ENCODE peak calls at places on chromosome 16, in four cellular contexts. N, R, X and U are unnamed samples.

GRCh38 chr16:84610385-84610784 is 7.5 kb downstream of the COTL1 start:
- DNase-seq in X (no peak), N (no peak), R (no peak), U (no peak)

GRCh38 chr16:28938721-28939120 is 7.0 kb downstream of the CD19 start:
- DNase-seq in R (no peak), N (no peak), X (no peak), U (no peak)

GRCh38 chr16:72013888-72014538 is 5.5 kb downstream of the DHODH start:
- DNase-seq in N (no peak), R (no peak), X (no peak), U (no peak)

GRCh38 chr16:52074133-52074532 is 472.8 kb downstream of the TOX3 start:
- DNase-seq in N (no peak), X (no peak), R (no peak), U (no peak)

GRCh38 chr16:16092925-16093624 is 130.2 kb downstream of the ABCC6 start:
- DNase-seq in N (no peak), R (no peak), X (no peak), U (no peak)

GRCh38 chr16:84729716-84730320 is 30.0 kb downstream of the USP10 start:
- DNase-seq in N (no peak), R (no peak), X (no peak), U (no peak)

GRCh38 chr16:27444015-27444414 is 42.0 kb downstream of the IL21R start:
- DNase-seq in N (no peak), R (peak), X (no peak), U (no peak)

GRCh38 chr16:20911361-20911760 is 10.8 kb downstream of the LYRM1 start:
- DNase-seq in N (no peak), X (no peak), R (no peak), U (no peak)

GRCh38 chr16:86528061-86528929 is 18.0 kb downstream of the FOXF1 start:
- DNase-seq in N (no peak), X (no peak), R (no peak), U (no peak)

GRCh38 chr16:11232852-11233726 is 22.9 kb downstream of the SOCS1 start:
- DNase-seq in R (no peak), X (peak), N (no peak), U (no peak)

GRCh38 chr16:27441998-27442397 is 40.0 kb downstream of the IL21R start:
- DNase-seq in R (no peak), N (no peak), X (no peak), U (no peak)

GRCh38 chr16:85199069-85199725 is 86.9 kb upstream of the CIBAR2 start:
- DNase-seq in R (no peak), X (no peak), N (no peak), U (no peak)

GRCh38 chr16:30741461-30741914 is 6.7 kb upstream of the PHKG2 start:
- DNase-seq in X (no peak), N (no peak), R (peak), U (no peak)

GRCh38 chr16:27083861-27084261 is 17.1 kb downstream of the C16orf82 start:
- DNase-seq in R (peak), X (no peak), N (peak), U (no peak)

GRCh38 chr16:12758031-12758669 is 45.5 kb downstream of the CPPED1 start:
- DNase-seq in R (no peak), N (no peak), X (no peak), U (no peak)

GRCh38 chr16:53754938-53755910 is 51.3 kb downstream of the FTO start:
- DNase-seq in X (no peak), N (no peak), R (no peak), U (no peak)

GRCh38 chr16:12231666-12232065 is 255.1 kb downstream of the SNX29 start:
- DNase-seq in R (no peak), X (no peak), N (no peak), U (no peak)

GRCh38 chr16:935684-936083 is 35.1 kb downstream of the LMF1 start:
- DNase-seq in X (no peak), N (no peak), R (no peak), U (no peak)

GRCh38 chr16:86748643-86749042 is 170.3 kb downstream of the FOXL1 start:
- DNase-seq in X (no peak), N (no peak), R (peak), U (no peak)

GRCh38 chr16:2973081-2973480 is 3.9 kb downstream of the PAQR4 start:
- DNase-seq in X (no peak), R (no peak), N (no peak), U (no peak)

GRCh38 chr16:72666267-72666666 is 381.7 kb downstream of the ZFHX3 start:
- DNase-seq in R (no peak), N (no peak), X (peak), U (no peak)

GRCh38 chr16:27772093-27772820 is 222.3 kb downstream of the KATNIP start:
- DNase-seq in R (no peak), X (no peak), N (no peak), U (no peak)

GRCh38 chr16:63080736-63081135 is 1044.5 kb upstream of the CDH8 start:
- DNase-seq in X (no peak), N (no peak), R (no peak), U (no peak)

GRCh38 chr16:85313541-85314208 is 201.4 kb upstream of the CIBAR2 start:
- DNase-seq in X (no peak), R (peak), N (no peak), U (no peak)

GRCh38 chr16:3458278-3458851 is 14.9 kb downstream of the NAA60 start:
- DNase-seq in X (peak), R (peak), N (no peak), U (no peak)

GRCh38 chr16:86680661-86681439 is 102.5 kb downstream of the FOXL1 start:
- DNase-seq in N (no peak), R (no peak), X (no peak), U (no peak)

GRCh38 chr16:84819644-84820304 is at the start of gene CRISPLD2:
- DNase-seq in N (peak), X (peak), R (peak), U (peak)

GRCh38 chr16:57091200-57091989 is 988 bp upstream of the CPNE2 start:
- DNase-seq in X (no peak), N (peak), R (peak), U (no peak)

GRCh38 chr16:87133966-87134945 is 182.9 kb downstream of the C16orf95 start:
- DNase-seq in X (no peak), R (peak), N (no peak), U (no peak)

GRCh38 chr16:3187798-3188674 is at the start of gene OR1F1:
- DNase-seq in N (peak), R (no peak), X (peak), U (no peak)

GRCh38 chr16:69040144-69040909 is 65.1 kb upstream of the HAS3 start:
- DNase-seq in R (no peak), N (no peak), X (no peak), U (no peak)

GRCh38 chr16:2056077-2056476 is 8.3 kb downstream of the TSC2 start:
- DNase-seq in R (no peak), N (no peak), X (peak), U (no peak)

GRCh38 chr16:14420721-14421488 is 209.2 kb downstream of the PARN start:
- DNase-seq in R (no peak), N (no peak), X (no peak), U (no peak)

DNA sequence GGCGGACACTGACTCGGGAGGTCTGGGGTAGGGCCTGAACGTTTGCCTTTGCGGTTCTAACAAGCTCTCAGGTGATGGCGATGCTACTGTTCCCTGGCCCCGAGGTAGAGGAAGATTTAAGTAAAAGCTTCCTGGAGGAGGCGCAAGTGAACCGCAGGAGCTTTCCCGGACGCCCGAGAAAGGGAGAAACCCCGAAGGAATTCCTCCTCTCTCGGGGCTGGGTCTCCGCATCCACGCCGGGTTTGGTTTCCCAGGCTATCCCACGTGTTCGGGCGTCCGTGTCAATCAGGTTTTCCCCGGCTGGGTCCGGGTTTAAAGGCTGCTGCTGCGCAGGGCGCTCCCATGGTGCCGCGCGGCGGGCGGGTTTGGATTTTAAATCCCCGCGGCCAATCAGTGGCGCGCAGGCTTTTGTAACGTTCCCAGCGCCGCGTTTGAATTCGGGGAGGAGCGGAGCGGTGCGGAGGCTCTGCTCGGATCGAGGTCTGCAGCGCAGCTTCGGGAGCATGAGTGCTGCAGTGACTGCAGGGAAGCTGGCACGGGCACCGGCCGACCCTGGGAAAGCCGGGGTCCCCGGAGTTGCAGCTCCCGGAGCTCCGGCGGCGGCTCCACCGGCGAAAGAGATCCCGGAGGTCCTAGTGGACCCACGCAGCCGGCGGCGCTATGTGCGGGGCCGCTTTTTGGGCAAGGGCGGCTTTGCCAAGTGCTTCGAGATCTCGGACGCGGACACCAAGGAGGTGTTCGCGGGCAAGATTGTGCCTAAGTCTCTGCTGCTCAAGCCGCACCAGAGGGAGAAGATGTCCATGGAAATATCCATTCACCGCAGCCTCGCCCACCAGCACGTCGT is at the start of gene PLK1:
- DNase-seq in X (peak), R (peak), N (peak), U (peak)
- TF ChIP-seq CTCF in X (peak), R (peak), N (peak), U (peak)

DNA sequence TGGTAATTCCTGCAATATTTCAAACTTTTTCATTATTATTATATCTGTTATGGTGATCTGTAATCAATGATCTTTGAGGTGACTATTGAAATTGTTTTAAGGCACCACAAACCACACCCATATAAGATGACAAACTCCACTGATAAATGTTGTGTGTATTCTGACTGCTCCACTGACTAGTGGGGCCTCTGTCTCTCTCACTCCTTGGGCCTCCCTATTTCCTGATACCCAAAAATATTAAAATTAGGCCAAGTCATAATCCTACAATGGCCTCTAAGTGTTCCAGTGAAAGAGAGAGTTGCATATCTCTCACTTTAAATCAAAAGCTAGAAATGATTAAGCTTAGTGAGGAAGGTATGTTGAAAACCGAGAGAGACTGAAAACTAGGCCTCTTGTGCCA is 23.4 kb downstream of the CYLD start:
- DNase-seq in R (no peak), N (no peak), X (no peak), U (no peak)
- TF ChIP-seq CTCF in R (no peak), N (no peak), X (no peak), U (no peak)

GRCh38 chr16:89844739-89845339 is 16.6 kb downstream of the SPIRE2 start:
- DNase-seq in N (no peak), X (no peak), R (no peak), U (no peak)

GRCh38 chr16:89843409-89844350 is 15.4 kb downstream of the SPIRE2 start:
- DNase-seq in R (no peak), N (no peak), X (no peak), U (no peak)

GRCh38 chr16:89847056-89847929 is 19.0 kb downstream of the SPIRE2 start:
- DNase-seq in R (no peak), N (no peak), X (no peak), U (no peak)

GRCh38 chr16:89847930-89848297 is 19.6 kb downstream of the SPIRE2 start:
- DNase-seq in R (no peak), N (no peak), X (no peak), U (no peak)

DNA sequence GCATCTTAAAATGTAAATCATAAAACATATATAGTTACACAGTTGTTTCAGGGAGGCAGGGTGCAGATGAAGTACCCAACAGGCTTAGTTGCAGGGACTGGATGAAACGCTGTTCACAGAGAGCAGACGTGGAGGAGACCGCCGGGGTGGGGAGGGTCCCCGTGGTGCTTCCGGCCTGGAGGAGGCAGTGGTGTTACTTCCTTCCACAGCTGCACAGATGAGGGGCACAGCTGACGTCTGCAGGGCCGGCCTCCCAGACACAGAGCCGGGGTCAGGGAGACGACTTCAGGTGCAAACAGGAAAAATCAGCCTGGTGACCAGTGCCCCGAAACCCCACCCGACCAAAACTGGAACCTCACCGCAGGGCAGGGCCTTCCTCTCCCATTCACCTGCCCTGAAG is 17.1 kb downstream of the SPIRE2 start:
- DNase-seq in X (peak), R (no peak), N (no peak), U (no peak)
- TF ChIP-seq CTCF in X (no peak), R (no peak), N (no peak), U (no peak)

DNA sequence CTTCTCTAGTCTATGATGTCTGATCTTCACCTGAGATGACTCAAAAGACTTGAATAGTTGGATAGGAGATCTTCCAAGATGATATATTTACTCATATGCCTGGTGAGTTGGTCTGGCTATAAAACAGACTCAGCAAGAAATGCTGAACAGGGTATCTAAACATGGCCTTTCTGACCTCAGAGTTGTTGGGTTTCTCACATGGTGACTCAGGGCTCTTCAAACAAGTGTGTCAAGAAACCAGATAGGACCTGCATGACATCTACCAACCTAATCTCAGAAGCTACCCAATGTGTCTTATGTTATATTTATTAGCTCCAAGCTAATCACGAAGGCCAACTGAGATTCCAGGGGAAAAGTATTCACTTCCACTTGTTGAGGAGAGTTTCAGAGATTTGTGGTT is 1477.3 kb downstream of the CDH8 start:
- DNase-seq in R (no peak), N (no peak), X (no peak), U (no peak)
- TF ChIP-seq CTCF in R (no peak), N (no peak), X (no peak), U (no peak)